ENCODE peak calls at places on chromosomes 5 and 9, in eight cellular contexts. G, T, L, E, J, A, W and R are unnamed samples.

GRCh38 chr5:15013654-15014463 is 142.3 kb upstream of the ANKH start:
- DNase-seq in G (no peak), T (no peak), L (peak), E (no peak), J (no peak), A (no peak), W (no peak), R (no peak)

GRCh38 chr9:134408389-134408788 is 82.1 kb downstream of the RXRA start:
- DNase-seq in G (no peak), T (no peak), L (no peak), E (no peak), J (no peak), A (no peak), W (no peak), R (no peak)

GRCh38 chr5:98769006-98769255 is 4.5 kb upstream of the RGMB start:
- DNase-seq in G (no peak), T (no peak), L (peak), E (peak), J (peak), A (peak), W (no peak), R (peak)

GRCh38 chr9:133117271-133118178 is 3.5 kb downstream of the RALGDS start:
- DNase-seq in G (no peak), T (peak), L (no peak), E (peak), J (no peak), A (no peak), W (no peak), R (no peak)

GRCh38 chr5:109837226-109837861 is 147.6 kb downstream of the MAN2A1 start:
- DNase-seq in G (no peak), T (no peak), L (no peak), E (no peak), J (no peak), A (no peak), W (no peak), R (no peak)

GRCh38 chr5:89327621-89328020 is 444.6 kb upstream of the MEF2C start:
- DNase-seq in G (no peak), T (no peak), L (no peak), E (no peak), J (no peak), A (no peak), W (no peak), R (no peak)

GRCh38 chr9:88235615-88236014 is 97.3 kb upstream of the SPATA31C2 start:
- DNase-seq in G (no peak), T (no peak), L (no peak), E (no peak), J (no peak), A (no peak), W (no peak), R (no peak)

GRCh38 chr9:82129708-82130107 is 141.1 kb downstream of the SPATA31D1 start:
- DNase-seq in G (no peak), T (no peak), L (no peak), E (no peak), J (no peak), A (no peak), W (no peak), R (no peak)

GRCh38 chr9:30065888-30066287 is 2318.6 kb upstream of the ACO1 start:
- DNase-seq in G (no peak), T (no peak), L (no peak), E (no peak), J (no peak), A (no peak), W (no peak), R (no peak)

GRCh38 chr9:105157178-105157583 is 87.3 kb upstream of the SLC44A1 start:
- DNase-seq in G (peak), T (peak), L (peak), E (peak), J (peak), A (no peak), W (no peak), R (no peak)

GRCh38 chr5:1052641-1053390 is 44.2 kb downstream of the NKD2 start:
- DNase-seq in G (no peak), T (no peak), L (no peak), E (no peak), J (no peak), A (no peak), W (no peak), R (no peak)

GRCh38 chr5:96714951-96715451 is 52.8 kb downstream of the CAST start:
- DNase-seq in G (no peak), T (no peak), L (no peak), E (peak), J (no peak), A (no peak), W (no peak), R (no peak)

GRCh38 chr9:114250235-114250568 is 72.7 kb upstream of the ORM1 start:
- DNase-seq in G (no peak), T (peak), L (no peak), E (peak), J (peak), A (no peak), W (no peak), R (no peak)

GRCh38 chr5:139273322-139273571 is 20.3 kb upstream of the MATR3 start:
- DNase-seq in G (no peak), T (no peak), L (no peak), E (no peak), J (no peak), A (no peak), W (no peak), R (no peak)

GRCh38 chr5:116766470-116766947 is 191.9 kb upstream of the SEMA6A start:
- DNase-seq in G (no peak), T (no peak), L (no peak), E (no peak), J (no peak), A (no peak), W (no peak), R (no peak)

GRCh38 chr9:4425358-4426045 is 64.8 kb upstream of the SLC1A1 start:
- DNase-seq in G (no peak), T (no peak), L (no peak), E (no peak), J (no peak), A (no peak), W (no peak), R (no peak)

GRCh38 chr5:123207852-123208251 is 118.8 kb downstream of the PRDM6 start:
- DNase-seq in G (no peak), T (no peak), L (no peak), E (no peak), J (no peak), A (no peak), W (no peak), R (no peak)

GRCh38 chr5:73213566-73213998 is 40.6 kb downstream of the TMEM174 start:
- DNase-seq in G (no peak), T (no peak), L (no peak), E (no peak), J (peak), A (no peak), W (no peak), R (no peak)

GRCh38 chr9:108544866-108545265 is 310.9 kb downstream of the ACTL7B start:
- DNase-seq in G (no peak), T (no peak), L (no peak), E (no peak), J (no peak), A (no peak), W (no peak), R (no peak)

GRCh38 chr5:159184858-159185381 is 24.4 kb downstream of the RNF145 start:
- DNase-seq in G (peak), T (no peak), L (no peak), E (no peak), J (no peak), A (no peak), W (no peak), R (no peak)

GRCh38 chr5:169521366-169521983 is 62.1 kb upstream of the SPDL1 start:
- DNase-seq in G (no peak), T (no peak), L (no peak), E (no peak), J (no peak), A (no peak), W (no peak), R (no peak)

GRCh38 chr5:82019342-82020138 is 47.7 kb downstream of the ATG10 start:
- DNase-seq in G (no peak), T (no peak), L (no peak), E (no peak), J (no peak), A (no peak), W (no peak), R (no peak)

GRCh38 chr5:14745753-14746152 is 81.2 kb downstream of the OTULIN start:
- DNase-seq in G (no peak), T (no peak), L (no peak), E (no peak), J (no peak), A (no peak), W (no peak), R (no peak)

GRCh38 chr9:72006481-72006880 is 53.9 kb downstream of the C9orf57 start:
- DNase-seq in G (no peak), T (no peak), L (no peak), E (no peak), J (no peak), A (no peak), W (no peak), R (no peak)

GRCh38 chr5:141430332-141431113 is at the start of gene PCDHGA12:
- DNase-seq in G (no peak), T (no peak), L (peak), E (no peak), J (no peak), A (no peak), W (no peak), R (no peak)

GRCh38 chr9:114908104-114908621 is 22.2 kb downstream of the TNFSF8 start:
- DNase-seq in G (no peak), T (no peak), L (peak), E (no peak), J (no peak), A (no peak), W (no peak), R (no peak)

GRCh38 chr5:100668511-100668910 is 133.3 kb downstream of the FAM174A start:
- DNase-seq in G (no peak), T (no peak), L (no peak), E (no peak), J (no peak), A (no peak), W (no peak), R (no peak)

GRCh38 chr9:132078369-132079356 is 1.0 kb downstream of the MED27 start:
- DNase-seq in G (no peak), T (no peak), L (no peak), E (no peak), J (no peak), A (peak), W (peak), R (no peak)

GRCh38 chr5:52725781-52726180 is 61.9 kb upstream of the ITGA1 start:
- DNase-seq in G (no peak), T (no peak), L (no peak), E (no peak), J (no peak), A (no peak), W (no peak), R (no peak)

GRCh38 chr9:133843751-133844373 is 105.7 kb upstream of the SARDH start:
- DNase-seq in G (no peak), T (no peak), L (no peak), E (no peak), J (no peak), A (no peak), W (no peak), R (no peak)

GRCh38 chr9:133460405-133461175 is 812 bp downstream of the CACFD1 start:
- DNase-seq in G (no peak), T (no peak), L (peak), E (peak), J (peak), A (no peak), W (no peak), R (no peak)

GRCh38 chr9:77218612-77219011 is 41.3 kb downstream of the VPS13A start:
- DNase-seq in G (no peak), T (peak), L (no peak), E (no peak), J (no peak), A (no peak), W (no peak), R (no peak)

GRCh38 chr5:178269499-178269898 is 36.9 kb upstream of the PHYKPL start:
- DNase-seq in G (no peak), T (no peak), L (no peak), E (no peak), J (no peak), A (no peak), W (no peak), R (no peak)

GRCh38 chr5:33370135-33370472 is 70.7 kb upstream of the TARS1 start:
- DNase-seq in G (no peak), T (no peak), L (no peak), E (no peak), J (no peak), A (no peak), W (no peak), R (no peak)

GRCh38 chr5:135632806-135633205 is 54.0 kb upstream of the CXCL14 start:
- DNase-seq in G (no peak), T (no peak), L (no peak), E (no peak), J (no peak), A (no peak), W (no peak), R (no peak)